ENCODE peak calls at places on chromosomes 3 and 15, in eight cellular contexts. One of them, this sample, is unnamed.
A peak's percentile ranks its signal among the peaks of the same experiment; 100 is the strongest.

GRCh38 chr15:40379853-40380252 is 2.7 kb upstream of the KNSTRN start:
- DNase-seq in fibroblast of pulmonary artery: peak; percentile 98
- DNase-seq in psoas muscle: peak; percentile 79
- DNase-seq in cardiac muscle cell: peak; percentile 98
- DNase-seq in breast epithelium: no peak
- DNase-seq in lower leg skin: peak; percentile 64
- DNase-seq in A673: no peak
- DNase-seq in activated CD8-positive, alpha-beta T cell treated with anti-CD3 and anti-CD28 coated beads for 36 hours: no peak
- DNase-seq in this sample: no peak

GRCh38 chr3:113128386-113129015 is 82.9 kb upstream of the BOC start:
- DNase-seq in fibroblast of pulmonary artery: no peak
- DNase-seq in psoas muscle: no peak
- DNase-seq in cardiac muscle cell: no peak
- DNase-seq in breast epithelium: no peak
- DNase-seq in lower leg skin: no peak
- DNase-seq in A673: peak; percentile 19
- DNase-seq in activated CD8-positive, alpha-beta T cell treated with anti-CD3 and anti-CD28 coated beads for 36 hours: no peak
- DNase-seq in this sample: no peak

GRCh38 chr15:89785771-89786135 is 9.6 kb downstream of the MESP2 start:
- DNase-seq in fibroblast of pulmonary artery: peak; percentile 61
- DNase-seq in psoas muscle: no peak
- DNase-seq in cardiac muscle cell: peak; percentile 76
- DNase-seq in breast epithelium: no peak
- DNase-seq in lower leg skin: no peak
- DNase-seq in A673: no peak
- DNase-seq in activated CD8-positive, alpha-beta T cell treated with anti-CD3 and anti-CD28 coated beads for 36 hours: no peak
- DNase-seq in this sample: no peak

GRCh38 chr15:58043192-58043903 is 22.2 kb downstream of the ALDH1A2 start:
- DNase-seq in fibroblast of pulmonary artery: peak; percentile 70
- DNase-seq in psoas muscle: peak; percentile 21
- DNase-seq in cardiac muscle cell: peak; percentile 76
- DNase-seq in breast epithelium: no peak
- DNase-seq in lower leg skin: peak; percentile 18
- DNase-seq in A673: peak; percentile 65
- DNase-seq in activated CD8-positive, alpha-beta T cell treated with anti-CD3 and anti-CD28 coated beads for 36 hours: peak; percentile 71
- DNase-seq in this sample: peak; percentile 43

GRCh38 chr3:194872669-194872977 is 186.9 kb downstream of the FAM43A start:
- DNase-seq in fibroblast of pulmonary artery: peak; percentile 43
- DNase-seq in psoas muscle: no peak
- DNase-seq in cardiac muscle cell: no peak
- DNase-seq in breast epithelium: no peak
- DNase-seq in lower leg skin: no peak
- DNase-seq in A673: peak; percentile 67
- DNase-seq in activated CD8-positive, alpha-beta T cell treated with anti-CD3 and anti-CD28 coated beads for 36 hours: no peak
- DNase-seq in this sample: no peak

GRCh38 chr15:72176743-72177142 is 20.8 kb downstream of the GRAMD2A start:
- DNase-seq in fibroblast of pulmonary artery: no peak
- DNase-seq in psoas muscle: no peak
- DNase-seq in cardiac muscle cell: no peak
- DNase-seq in breast epithelium: no peak
- DNase-seq in lower leg skin: no peak
- DNase-seq in A673: no peak
- DNase-seq in activated CD8-positive, alpha-beta T cell treated with anti-CD3 and anti-CD28 coated beads for 36 hours: no peak
- DNase-seq in this sample: no peak

GRCh38 chr15:67091966-67092677 is 26.7 kb downstream of the SMAD3 start:
- DNase-seq in fibroblast of pulmonary artery: no peak
- DNase-seq in psoas muscle: no peak
- DNase-seq in cardiac muscle cell: no peak
- DNase-seq in breast epithelium: no peak
- DNase-seq in lower leg skin: no peak
- DNase-seq in A673: no peak
- DNase-seq in activated CD8-positive, alpha-beta T cell treated with anti-CD3 and anti-CD28 coated beads for 36 hours: no peak
- DNase-seq in this sample: no peak

GRCh38 chr3:10189557-10190374 is 25.0 kb downstream of the IRAK2 start:
- DNase-seq in fibroblast of pulmonary artery: peak; percentile 90
- DNase-seq in psoas muscle: peak; percentile 92
- DNase-seq in cardiac muscle cell: peak; percentile 84
- DNase-seq in breast epithelium: peak; percentile 83
- DNase-seq in lower leg skin: peak; percentile 89
- DNase-seq in A673: peak; percentile 74
- DNase-seq in activated CD8-positive, alpha-beta T cell treated with anti-CD3 and anti-CD28 coated beads for 36 hours: peak; percentile 71
- DNase-seq in this sample: no peak

DNA sequence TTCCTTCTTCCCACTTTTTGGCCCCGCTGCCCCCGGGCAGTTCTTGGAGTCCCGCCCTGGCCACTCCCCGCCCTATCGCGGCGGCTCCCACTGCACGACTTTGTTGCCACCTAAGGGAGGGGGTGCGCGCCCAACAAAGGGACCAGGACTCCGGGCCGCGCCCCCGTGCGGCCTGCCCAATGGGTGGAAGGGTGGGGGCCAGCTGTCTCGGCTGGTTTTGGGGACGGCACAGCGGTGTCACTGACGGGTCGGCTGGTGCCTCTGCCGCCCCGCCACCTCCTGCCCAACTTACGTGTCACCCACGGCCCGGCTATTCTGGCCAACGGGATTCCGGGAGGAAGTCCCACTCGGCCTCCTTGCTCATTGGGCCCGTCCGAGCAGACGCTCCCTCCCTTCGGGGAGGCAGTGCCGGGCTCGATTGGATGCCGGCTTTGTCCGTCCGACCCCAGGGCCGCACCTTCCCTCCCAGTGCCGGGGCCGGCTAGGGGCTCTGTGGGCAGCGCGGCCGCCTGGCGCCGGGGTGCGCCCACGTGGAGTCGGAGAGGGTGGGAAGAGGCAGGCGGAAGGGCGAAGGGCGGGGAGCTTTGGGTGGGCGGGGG is at the start of gene GOLIM4:
- DNase-seq in fibroblast of pulmonary artery: peak; percentile 97
- DNase-seq in psoas muscle: peak; percentile 96
- DNase-seq in cardiac muscle cell: peak; percentile 98
- DNase-seq in breast epithelium: peak; percentile 91
- DNase-seq in lower leg skin: peak; percentile 91
- DNase-seq in A673: peak; percentile 93
- DNase-seq in activated CD8-positive, alpha-beta T cell treated with anti-CD3 and anti-CD28 coated beads for 36 hours: peak; percentile 79
- DNase-seq in this sample: peak; percentile 92
- TF ChIP-seq CTCF in fibroblast of pulmonary artery: no peak
- TF ChIP-seq CTCF in psoas muscle: peak; percentile 6
- TF ChIP-seq CTCF in cardiac muscle cell: peak; percentile 7
- TF ChIP-seq CTCF in breast epithelium: no peak
- TF ChIP-seq CTCF in lower leg skin: no peak
- TF ChIP-seq CTCF in A673: no peak
- TF ChIP-seq CTCF in activated CD8-positive, alpha-beta T cell treated with anti-CD3 and anti-CD28 coated beads for 36 hours: no peak
- TF ChIP-seq CTCF in this sample: no peak

DNA sequence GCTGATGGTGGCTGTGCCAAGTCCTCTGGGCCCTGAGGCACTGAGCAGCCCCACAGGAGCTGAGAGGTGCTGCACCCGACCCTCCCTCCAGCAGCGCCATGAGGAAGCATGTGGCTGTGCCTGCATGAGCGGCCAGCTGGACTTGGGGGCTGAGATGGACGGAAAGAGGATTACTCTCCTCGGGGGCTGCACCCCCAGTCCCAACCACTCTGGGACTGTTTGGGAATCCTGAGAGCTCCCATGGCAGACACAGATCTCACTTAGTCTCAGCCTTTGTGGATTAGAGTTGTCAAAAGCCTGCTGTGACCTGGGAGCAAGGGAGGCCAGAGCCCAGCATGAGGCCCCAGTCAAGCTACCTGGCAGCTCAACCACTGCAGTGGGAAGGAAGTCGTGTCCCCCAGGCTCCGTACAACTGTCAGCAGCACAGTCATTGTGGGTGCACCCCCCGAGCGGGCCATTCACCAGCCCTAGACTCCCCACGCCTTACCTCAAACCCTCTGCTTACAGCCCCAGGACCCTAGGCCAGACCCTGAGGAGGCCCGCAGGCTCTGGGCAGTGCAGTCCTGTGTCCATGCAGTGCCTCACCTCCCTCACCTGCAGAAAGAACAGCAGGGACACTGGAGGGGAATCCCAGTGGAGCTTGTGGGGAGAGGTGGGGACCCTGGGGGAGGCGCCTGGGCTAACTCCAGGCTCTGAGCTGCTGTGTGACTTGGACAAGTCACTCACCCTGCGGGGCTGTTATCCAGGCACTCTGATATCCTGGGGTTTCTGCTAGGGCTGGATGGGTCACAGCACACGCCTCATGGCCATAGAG is 17.1 kb downstream of the PRR23E start:
- DNase-seq in fibroblast of pulmonary artery: no peak
- DNase-seq in psoas muscle: no peak
- DNase-seq in cardiac muscle cell: no peak
- DNase-seq in breast epithelium: no peak
- DNase-seq in lower leg skin: no peak
- DNase-seq in A673: no peak
- DNase-seq in activated CD8-positive, alpha-beta T cell treated with anti-CD3 and anti-CD28 coated beads for 36 hours: no peak
- DNase-seq in this sample: no peak
- TF ChIP-seq CTCF in fibroblast of pulmonary artery: no peak
- TF ChIP-seq CTCF in psoas muscle: no peak
- TF ChIP-seq CTCF in cardiac muscle cell: no peak
- TF ChIP-seq CTCF in breast epithelium: no peak
- TF ChIP-seq CTCF in lower leg skin: no peak
- TF ChIP-seq CTCF in A673: no peak
- TF ChIP-seq CTCF in activated CD8-positive, alpha-beta T cell treated with anti-CD3 and anti-CD28 coated beads for 36 hours: no peak
- TF ChIP-seq CTCF in this sample: no peak

GRCh38 chr3:46931631-46932441 is 44.7 kb downstream of the CCDC12 start:
- DNase-seq in fibroblast of pulmonary artery: peak; percentile 38
- DNase-seq in psoas muscle: peak; percentile 54
- DNase-seq in cardiac muscle cell: no peak
- DNase-seq in breast epithelium: no peak
- DNase-seq in lower leg skin: no peak
- DNase-seq in A673: no peak
- DNase-seq in activated CD8-positive, alpha-beta T cell treated with anti-CD3 and anti-CD28 coated beads for 36 hours: peak; percentile 31
- DNase-seq in this sample: no peak

GRCh38 chr3:46930945-46931403 is 45.6 kb downstream of the CCDC12 start:
- DNase-seq in fibroblast of pulmonary artery: no peak
- DNase-seq in psoas muscle: no peak
- DNase-seq in cardiac muscle cell: no peak
- DNase-seq in breast epithelium: no peak
- DNase-seq in lower leg skin: no peak
- DNase-seq in A673: no peak
- DNase-seq in activated CD8-positive, alpha-beta T cell treated with anti-CD3 and anti-CD28 coated beads for 36 hours: no peak
- DNase-seq in this sample: no peak

GRCh38 chr3:46934067-46934466 is 42.5 kb downstream of the CCDC12 start:
- DNase-seq in fibroblast of pulmonary artery: no peak
- DNase-seq in psoas muscle: no peak
- DNase-seq in cardiac muscle cell: no peak
- DNase-seq in breast epithelium: no peak
- DNase-seq in lower leg skin: no peak
- DNase-seq in A673: no peak
- DNase-seq in activated CD8-positive, alpha-beta T cell treated with anti-CD3 and anti-CD28 coated beads for 36 hours: no peak
- DNase-seq in this sample: no peak

GRCh38 chr3:46933261-46933660 is 43.3 kb downstream of the CCDC12 start:
- DNase-seq in fibroblast of pulmonary artery: no peak
- DNase-seq in psoas muscle: no peak
- DNase-seq in cardiac muscle cell: no peak
- DNase-seq in breast epithelium: no peak
- DNase-seq in lower leg skin: no peak
- DNase-seq in A673: no peak
- DNase-seq in activated CD8-positive, alpha-beta T cell treated with anti-CD3 and anti-CD28 coated beads for 36 hours: no peak
- DNase-seq in this sample: no peak

DNA sequence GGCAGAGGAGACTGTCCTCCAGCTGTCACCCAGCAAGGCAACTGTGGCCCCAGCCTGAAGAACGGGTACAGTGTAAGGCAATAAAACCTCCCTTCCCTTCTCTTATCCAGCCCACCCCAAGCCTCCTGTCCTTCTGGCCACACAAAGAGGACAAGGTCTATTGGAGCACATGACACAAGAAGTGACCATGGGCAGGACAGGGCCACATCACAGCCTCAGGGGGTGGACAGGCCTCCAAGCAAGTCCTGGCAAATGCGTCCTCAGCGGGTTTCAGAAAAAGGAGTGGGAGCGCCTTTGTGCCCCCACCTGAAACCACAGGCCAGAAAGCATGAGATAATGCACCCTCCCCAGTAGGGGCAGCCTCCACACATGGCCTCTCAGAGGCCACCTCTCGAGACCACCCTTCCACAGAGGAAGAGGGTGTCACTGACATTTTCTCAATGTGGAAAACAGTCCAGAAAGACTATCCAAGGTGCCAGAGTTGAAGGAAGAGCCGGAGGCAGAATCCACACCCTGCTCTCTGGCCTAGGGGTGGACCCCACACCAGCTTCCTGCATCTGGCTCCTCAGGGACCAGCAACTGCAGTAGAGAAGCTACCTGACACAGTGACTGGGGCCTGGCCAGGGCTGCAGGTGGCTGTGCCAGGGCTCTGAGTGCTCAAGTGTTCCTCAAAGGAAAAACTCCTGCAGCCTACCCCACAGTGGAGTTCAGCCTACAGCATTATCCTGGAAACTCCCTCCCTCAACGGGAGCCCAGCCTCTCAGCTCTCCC is 43.9 kb downstream of the CCDC12 start:
- DNase-seq in fibroblast of pulmonary artery: no peak
- DNase-seq in psoas muscle: no peak
- DNase-seq in cardiac muscle cell: no peak
- DNase-seq in breast epithelium: peak; percentile 48
- DNase-seq in lower leg skin: no peak
- DNase-seq in A673: no peak
- DNase-seq in activated CD8-positive, alpha-beta T cell treated with anti-CD3 and anti-CD28 coated beads for 36 hours: no peak
- DNase-seq in this sample: no peak
- TF ChIP-seq CTCF in fibroblast of pulmonary artery: no peak
- TF ChIP-seq CTCF in psoas muscle: no peak
- TF ChIP-seq CTCF in cardiac muscle cell: no peak
- TF ChIP-seq CTCF in breast epithelium: no peak
- TF ChIP-seq CTCF in lower leg skin: no peak
- TF ChIP-seq CTCF in A673: no peak
- TF ChIP-seq CTCF in activated CD8-positive, alpha-beta T cell treated with anti-CD3 and anti-CD28 coated beads for 36 hours: no peak
- TF ChIP-seq CTCF in this sample: no peak

GRCh38 chr3:190321789-190322603 is at the start of gene CLDN1:
- DNase-seq in fibroblast of pulmonary artery: peak; percentile 74
- DNase-seq in psoas muscle: peak; percentile 82
- DNase-seq in cardiac muscle cell: peak; percentile 81
- DNase-seq in breast epithelium: peak; percentile 78
- DNase-seq in lower leg skin: peak; percentile 77
- DNase-seq in A673: peak; percentile 95
- DNase-seq in activated CD8-positive, alpha-beta T cell treated with anti-CD3 and anti-CD28 coated beads for 36 hours: peak; percentile 78
- DNase-seq in this sample: peak; percentile 94

GRCh38 chr3:190320594-190321362 is 1.5 kb downstream of the CLDN1 start:
- DNase-seq in fibroblast of pulmonary artery: no peak
- DNase-seq in psoas muscle: no peak
- DNase-seq in cardiac muscle cell: no peak
- DNase-seq in breast epithelium: no peak
- DNase-seq in lower leg skin: no peak
- DNase-seq in A673: no peak
- DNase-seq in activated CD8-positive, alpha-beta T cell treated with anti-CD3 and anti-CD28 coated beads for 36 hours: no peak
- DNase-seq in this sample: no peak

GRCh38 chr3:190323241-190323617 is 983 bp upstream of the CLDN1 start:
- DNase-seq in fibroblast of pulmonary artery: no peak
- DNase-seq in psoas muscle: no peak
- DNase-seq in cardiac muscle cell: peak; percentile 17
- DNase-seq in breast epithelium: no peak
- DNase-seq in lower leg skin: no peak
- DNase-seq in A673: no peak
- DNase-seq in activated CD8-positive, alpha-beta T cell treated with anti-CD3 and anti-CD28 coated beads for 36 hours: no peak
- DNase-seq in this sample: no peak

GRCh38 chr3:190319660-190320059 is 2.6 kb downstream of the CLDN1 start:
- DNase-seq in fibroblast of pulmonary artery: no peak
- DNase-seq in psoas muscle: no peak
- DNase-seq in cardiac muscle cell: no peak
- DNase-seq in breast epithelium: no peak
- DNase-seq in lower leg skin: no peak
- DNase-seq in A673: peak; percentile 23
- DNase-seq in activated CD8-positive, alpha-beta T cell treated with anti-CD3 and anti-CD28 coated beads for 36 hours: peak; percentile 70
- DNase-seq in this sample: no peak

DNA sequence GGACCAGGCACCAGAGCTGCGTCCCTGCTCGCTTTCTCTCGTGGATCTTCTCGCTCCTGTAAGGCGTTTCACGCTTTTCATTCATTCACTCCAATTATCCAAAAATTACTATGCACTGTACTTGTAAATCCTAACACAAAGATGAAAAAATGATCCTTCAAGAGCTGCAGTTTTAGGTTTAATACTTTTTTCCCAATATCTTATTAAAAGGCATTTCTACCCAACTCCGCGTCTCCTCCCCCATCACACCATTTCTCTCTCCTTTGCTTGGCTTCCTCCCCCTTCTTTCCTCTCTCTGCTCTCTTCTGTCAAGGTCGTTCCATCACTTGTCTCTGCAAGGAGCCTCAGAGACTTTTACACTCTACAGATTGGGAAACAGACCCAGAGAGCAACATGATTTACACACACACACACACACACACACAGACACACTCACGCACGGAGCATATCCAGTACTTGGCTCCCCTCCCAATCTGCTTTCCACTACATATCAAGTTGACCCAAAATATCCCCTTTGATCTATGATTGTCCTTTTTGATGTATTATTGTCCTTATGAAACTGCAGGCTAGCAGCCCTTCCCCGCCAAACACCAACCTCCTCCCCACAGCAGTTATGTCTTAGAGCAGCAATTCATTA is 476 bp upstream of the CLDN1 start:
- DNase-seq in fibroblast of pulmonary artery: peak; percentile 44
- DNase-seq in psoas muscle: no peak
- DNase-seq in cardiac muscle cell: peak; percentile 46
- DNase-seq in breast epithelium: no peak
- DNase-seq in lower leg skin: no peak
- DNase-seq in A673: peak; percentile 44
- DNase-seq in activated CD8-positive, alpha-beta T cell treated with anti-CD3 and anti-CD28 coated beads for 36 hours: no peak
- DNase-seq in this sample: no peak
- TF ChIP-seq CTCF in fibroblast of pulmonary artery: no peak
- TF ChIP-seq CTCF in psoas muscle: no peak
- TF ChIP-seq CTCF in cardiac muscle cell: no peak
- TF ChIP-seq CTCF in breast epithelium: no peak
- TF ChIP-seq CTCF in lower leg skin: no peak
- TF ChIP-seq CTCF in A673: no peak
- TF ChIP-seq CTCF in activated CD8-positive, alpha-beta T cell treated with anti-CD3 and anti-CD28 coated beads for 36 hours: peak; percentile 10
- TF ChIP-seq CTCF in this sample: peak; percentile 32